ENCODE peak calls at places on chromosomes 4 and X, in nine cellular contexts. O is left colon; L is HTR-8/SVneo; A is stimulated activated CD4-positive, alpha-beta T cell treated with anti-CD3 and anti-CD28 coated beads, TNF-alpha, amount 100 ng/mL, for 48 hours; H is astrocyte of the cerebellum; D is Caki2; M is heart right ventricle; U is M059J; E is kidney tubule cell. N is an unnamed sample.

GRCh38 chr4:163447481-163447880 is 26.1 kb downstream of the TKTL2 start:
- DNase-seq in E (no peak), A (no peak), H (no peak), U (no peak), L (no peak), O (no peak), M (no peak), D (no peak), N (peak; percentile 3)

GRCh38 chrX:18883234-18883960 is 100.5 kb downstream of the PHKA2 start:
- DNase-seq in H (no peak), U (no peak), L (no peak), A (no peak), E (peak; percentile 63), D (no peak), O (no peak), M (peak; percentile 63), N (no peak)

GRCh38 chr4:52096048-52096447 is 44.9 kb downstream of the SPATA18 start:
- DNase-seq in D (no peak), O (no peak), A (no peak), U (no peak), H (no peak), L (no peak), M (no peak), E (peak; percentile 74), N (no peak)

GRCh38 chr4:94603170-94603747 is 151.5 kb downstream of the PDLIM5 start:
- DNase-seq in E (peak; percentile 10), D (peak; percentile 25), U (peak; percentile 50), L (no peak), H (no peak), O (no peak), A (no peak), M (no peak), N (peak; percentile 66)

GRCh38 chrX:103529550-103529949 is 10.3 kb upstream of the RAB40A start:
- DNase-seq in D (no peak), M (no peak), L (no peak), E (no peak), H (no peak), O (no peak), A (no peak), U (no peak), N (no peak)

GRCh38 chrX:123818243-123818642 is 41.6 kb upstream of the XIAP start:
- DNase-seq in A (no peak), U (peak; percentile 92), M (no peak), H (no peak), D (no peak), E (peak; percentile 97), L (peak; percentile 5), O (no peak), N (no peak)

GRCh38 chr4:113406723-113407016 is 354.9 kb downstream of the CAMK2D start:
- DNase-seq in E (peak; percentile 4), L (no peak), H (no peak), U (no peak), M (no peak), A (no peak), O (no peak), D (no peak), N (no peak)

GRCh38 chr4:22129454-22130075 is 181.0 kb upstream of the KCNIP4 start:
- DNase-seq in A (no peak), O (no peak), U (peak; percentile 43), H (no peak), M (no peak), L (peak; percentile 27), E (peak; percentile 52), D (peak; percentile 3), N (peak; percentile 16)

GRCh38 chr4:90174622-90175023 is 47.4 kb downstream of the CCSER1 start:
- DNase-seq in O (no peak), D (no peak), A (no peak), M (no peak), L (no peak), E (peak; percentile 88), U (no peak), H (no peak), N (no peak)

GRCh38 chrX:69182818-69183375 is 17.6 kb upstream of the PJA1 start:
- DNase-seq in E (no peak), O (no peak), L (no peak), D (no peak), A (no peak), M (no peak), H (no peak), U (peak; percentile 20), N (no peak)

GRCh38 chrX:85897376-85898110 is 149.8 kb downstream of the CHM start:
- DNase-seq in M (no peak), H (no peak), E (no peak), D (no peak), O (no peak), U (no peak), A (no peak), L (no peak), N (no peak)

GRCh38 chr4:61532324-61532723 is 332.2 kb downstream of the ADGRL3 start:
- DNase-seq in D (no peak), A (no peak), E (peak; percentile 60), L (no peak), O (no peak), H (no peak), U (no peak), M (no peak), N (no peak)

GRCh38 chr4:185840201-185840600 is 28.2 kb upstream of the SORBS2 start:
- DNase-seq in H (no peak), D (no peak), E (no peak), O (no peak), M (no peak), A (no peak), L (no peak), U (no peak), N (no peak)

GRCh38 chrX:153708415-153708814 is 15.8 kb downstream of the BCAP31 start:
- DNase-seq in E (peak; percentile 94), A (no peak), U (peak; percentile 91), D (peak; percentile 85), M (peak; percentile 60), H (peak; percentile 45), O (peak; percentile 79), L (peak; percentile 51), N (peak; percentile 87)

GRCh38 chrX:50202539-50202938 is 1.7 kb upstream of the AKAP4 start:
- DNase-seq in D (no peak), E (peak; percentile 78), O (no peak), A (no peak), M (no peak), U (peak; percentile 41), L (no peak), H (no peak), N (no peak)

GRCh38 chrX:81263067-81263466 is 61.2 kb downstream of the SH3BGRL start:
- DNase-seq in D (no peak), A (no peak), O (no peak), E (no peak), U (no peak), H (no peak), L (no peak), M (no peak), N (no peak)

GRCh38 chr4:3342182-3342854 is 49.5 kb downstream of the RGS12 start:
- DNase-seq in L (no peak), O (no peak), M (no peak), E (no peak), D (peak; percentile 5), U (no peak), A (no peak), H (peak; percentile 41), N (peak; percentile 62)

GRCh38 chr4:7206856-7207567 is 14.7 kb downstream of the SORCS2 start:
- DNase-seq in U (peak; percentile 87), E (peak; percentile 88), M (peak; percentile 85), A (no peak), D (peak; percentile 77), L (peak; percentile 89), O (peak; percentile 56), H (peak; percentile 78), N (peak; percentile 73)

GRCh38 chr4:146132445-146132844 is 43.1 kb upstream of the LSM6 start:
- DNase-seq in L (no peak), U (peak; percentile 9), D (no peak), H (no peak), E (peak; percentile 85), O (no peak), A (peak; percentile 50), M (no peak), N (no peak)

GRCh38 chrX:110665636-110666035 is 130.0 kb downstream of the CHRDL1 start:
- DNase-seq in A (no peak), D (peak; percentile 4), O (no peak), E (peak; percentile 22), H (no peak), U (peak; percentile 57), L (no peak), M (no peak), N (peak; percentile 8)

GRCh38 chr4:184310881-184311709 is 93.4 kb upstream of the ENPP6 start:
- DNase-seq in D (no peak), U (no peak), O (peak; percentile 88), H (no peak), L (no peak), M (peak; percentile 26), E (peak; percentile 30), A (no peak), N (no peak)

GRCh38 chrX:63764946-63765345 is 20.1 kb downstream of the ARHGEF9 start:
- DNase-seq in H (no peak), U (peak; percentile 83), E (peak; percentile 56), A (no peak), L (no peak), M (no peak), D (no peak), O (no peak), N (peak; percentile 60)

GRCh38 chr4:121827851-121828250 is 4.2 kb upstream of the CCNA2 start:
- DNase-seq in L (no peak), H (no peak), U (peak; percentile 60), D (no peak), A (no peak), O (no peak), E (peak; percentile 56), M (no peak), N (peak; percentile 54)